ENCODE peak calls at places on chromosomes 7 and 10, in seven cellular contexts. P is brain pericyte; V is esophagus squamous epithelium; O is AG04450; E is left lung; L is activated naive CD4-positive, alpha-beta T cell treated with anti-CD3 and anti-CD28 coated beads, Interleukin-2, amount 10 ng/mL, durations not matched to agents 7 days and 5 days; M is GM10248. B is an unnamed sample.

GRCh38 chr10:93542358-93542791 is 24.1 kb upstream of the FFAR4 start:
- DNase-seq in L (no peak), E (no peak), O (no peak), P (no peak), V (no peak), M (no peak), B (no peak)

GRCh38 chr7:45581271-45581780 is 7.2 kb downstream of the ADCY1 start:
- DNase-seq in M (no peak), V (no peak), P (no peak), L (no peak), E (no peak), O (no peak), B (no peak)

GRCh38 chr10:34781709-34782108 is 33.4 kb downstream of the PARD3 start:
- DNase-seq in M (no peak), O (no peak), P (no peak), V (no peak), L (no peak), E (no peak), B (no peak)

GRCh38 chr7:121020652-121021051 is 32.1 kb downstream of the CPED1 start:
- DNase-seq in V (no peak), P (no peak), L (no peak), M (no peak), E (no peak), O (no peak), B (no peak)

GRCh38 chr10:86025509-86025908 is 341.1 kb downstream of the GRID1 start:
- DNase-seq in L (no peak), O (no peak), P (no peak), E (no peak), V (no peak), M (no peak), B (no peak)

GRCh38 chr10:96345250-96345649 is 13.6 kb downstream of the OPALIN start:
- DNase-seq in L (no peak), M (no peak), P (no peak), O (no peak), V (no peak), E (no peak), B (no peak)

GRCh38 chr10:119051775-119052174 is 22.3 kb downstream of the NANOS1 start:
- DNase-seq in P (no peak), M (no peak), V (no peak), L (no peak), O (no peak), E (no peak), B (no peak)

GRCh38 chr7:113774182-113774807 is 144.5 kb downstream of the PPP1R3A start:
- DNase-seq in L (no peak), P (no peak), E (no peak), O (no peak), M (peak; percentile 20), V (no peak), B (peak; percentile 66)

GRCh38 chr7:49783446-49783845 is 10.0 kb downstream of the VWC2 start:
- DNase-seq in P (no peak), V (no peak), M (no peak), E (no peak), O (no peak), L (no peak), B (no peak)

GRCh38 chr10:70178139-70178725 is 7.9 kb upstream of the SAR1A start:
- DNase-seq in P (no peak), L (no peak), E (no peak), V (no peak), M (no peak), O (no peak), B (no peak)

GRCh38 chr10:10235003-10235402 is 782.7 kb upstream of the CELF2 start:
- DNase-seq in O (no peak), V (no peak), E (no peak), M (no peak), P (no peak), L (no peak), B (no peak)

GRCh38 chr7:99653754-99654153 is 26.0 kb downstream of the CYP3A5 start:
- DNase-seq in O (no peak), V (no peak), E (no peak), L (no peak), P (no peak), M (no peak), B (peak; percentile 2)

GRCh38 chr10:132551093-132551807 is 13.7 kb downstream of the INPP5A start:
- DNase-seq in O (no peak), E (peak; percentile 43), M (peak; percentile 69), L (peak; percentile 59), P (no peak), V (no peak), B (peak; percentile 85)

GRCh38 chr7:4247106-4247876 is 434.8 kb upstream of the FOXK1 start:
- DNase-seq in L (no peak), V (no peak), O (no peak), E (no peak), M (no peak), P (no peak), B (no peak)

GRCh38 chr7:1091019-1091643 is 3.2 kb downstream of the GPER1 start:
- DNase-seq in L (no peak), P (no peak), V (no peak), O (no peak), E (no peak), M (no peak), B (no peak)

GRCh38 chr10:126661841-126662520 is 8.5 kb downstream of the C10orf90 start:
- DNase-seq in L (no peak), V (no peak), E (no peak), P (no peak), O (no peak), M (no peak), B (no peak)

GRCh38 chr7:106570948-106571418 is 90.0 kb downstream of the CCDC71L start:
- DNase-seq in P (no peak), O (no peak), V (no peak), L (no peak), E (no peak), M (no peak), B (no peak)

GRCh38 chr7:151428393-151429231 is 11.3 kb downstream of the CRYGN start:
- DNase-seq in E (no peak), M (no peak), O (no peak), V (no peak), P (no peak), L (no peak), B (no peak)

GRCh38 chr7:150986099-150986512 is 4.7 kb upstream of the NOS3 start:
- DNase-seq in E (no peak), L (peak; percentile 71), O (no peak), P (no peak), V (no peak), M (peak; percentile 67), B (peak; percentile 85)

GRCh38 chr7:95471076-95471475 is 14.7 kb upstream of the ASB4 start:
- DNase-seq in P (no peak), O (no peak), M (no peak), V (no peak), L (no peak), E (no peak), B (no peak)

GRCh38 chr10:133312769-133313145 is 4.0 kb downstream of the ZNF511 start:
- DNase-seq in L (no peak), E (no peak), O (no peak), P (no peak), M (no peak), V (no peak), B (no peak)

GRCh38 chr7:27225005-27225934 is 17.3 kb upstream of the EVX1 start:
- DNase-seq in V (no peak), M (no peak), L (no peak), O (no peak), E (no peak), P (no peak), B (no peak)

GRCh38 chr10:31204090-31204489 is 114.9 kb upstream of the ZEB1 start:
- DNase-seq in V (no peak), P (no peak), E (no peak), M (no peak), O (no peak), L (no peak), B (no peak)

GRCh38 chr7:131231381-131232220 is 96.1 kb upstream of the MKLN1 start:
- DNase-seq in P (no peak), V (no peak), E (peak; percentile 50), L (peak; percentile 75), O (peak; percentile 41), M (peak; percentile 74), B (no peak)

GRCh38 chr10:8921583-8921982 is 867.1 kb downstream of the GATA3 start:
- DNase-seq in E (no peak), P (no peak), O (no peak), L (no peak), M (no peak), V (no peak), B (no peak)

GRCh38 chr10:124588736-124589451 is 127.3 kb downstream of the LHPP start:
- DNase-seq in M (no peak), V (no peak), P (no peak), E (no peak), L (no peak), O (no peak), B (no peak)

GRCh38 chr10:12041766-12042408 is 722 bp downstream of the UPF2 start:
- DNase-seq in P (no peak), V (no peak), E (peak; percentile 53), O (no peak), L (peak; percentile 51), M (peak; percentile 28), B (peak; percentile 84)

GRCh38 chr10:73650537-73651331 is 5.1 kb downstream of the SYNPO2L start:
- DNase-seq in O (peak; percentile 65), P (no peak), M (peak; percentile 53), L (no peak), V (no peak), E (no peak), B (peak; percentile 34)